ENCODE peak calls at places on chromosomes 2 and 18, in seven cellular contexts. One of them, this sample, is unnamed.

GRCh38 chr2:39725401-39725800 is 53.7 kb downstream of the THUMPD2 start:
- DNase-seq in astrocyte of the spinal cord: no peak
- DNase-seq in A549: no peak
- DNase-seq in esophagus squamous epithelium: no peak
- DNase-seq in colonic mucosa: no peak
- DNase-seq in Peyer's patch: no peak
- DNase-seq in AG09309: peak
- DNase-seq in this sample: no peak

GRCh38 chr2:170885130-170885791 is 43.8 kb upstream of the GORASP2 start:
- DNase-seq in astrocyte of the spinal cord: no peak
- DNase-seq in A549: no peak
- DNase-seq in esophagus squamous epithelium: no peak
- DNase-seq in colonic mucosa: no peak
- DNase-seq in Peyer's patch: no peak
- DNase-seq in AG09309: no peak
- DNase-seq in this sample: no peak

GRCh38 chr18:6729247-6730091 is at the start of gene ARHGAP28:
- DNase-seq in astrocyte of the spinal cord: peak
- DNase-seq in A549: peak
- DNase-seq in esophagus squamous epithelium: peak
- DNase-seq in colonic mucosa: peak
- DNase-seq in Peyer's patch: peak
- DNase-seq in AG09309: peak
- DNase-seq in this sample: peak

GRCh38 chr2:8197101-8197500 is 484.8 kb upstream of the ID2 start:
- DNase-seq in astrocyte of the spinal cord: peak
- DNase-seq in A549: no peak
- DNase-seq in esophagus squamous epithelium: no peak
- DNase-seq in colonic mucosa: no peak
- DNase-seq in Peyer's patch: no peak
- DNase-seq in AG09309: peak
- DNase-seq in this sample: no peak

GRCh38 chr2:219079417-219079816 is 18.7 kb upstream of the IHH start:
- DNase-seq in astrocyte of the spinal cord: peak
- DNase-seq in A549: no peak
- DNase-seq in esophagus squamous epithelium: no peak
- DNase-seq in colonic mucosa: peak
- DNase-seq in Peyer's patch: no peak
- DNase-seq in AG09309: no peak
- DNase-seq in this sample: no peak

GRCh38 chr2:203669820-203670219 is 36.6 kb upstream of the CD28 start:
- DNase-seq in astrocyte of the spinal cord: peak
- DNase-seq in A549: no peak
- DNase-seq in esophagus squamous epithelium: no peak
- DNase-seq in colonic mucosa: no peak
- DNase-seq in Peyer's patch: no peak
- DNase-seq in AG09309: no peak
- DNase-seq in this sample: no peak

GRCh38 chr2:211930331-211930730 is 608.3 kb downstream of the ERBB4 start:
- DNase-seq in astrocyte of the spinal cord: no peak
- DNase-seq in A549: no peak
- DNase-seq in esophagus squamous epithelium: no peak
- DNase-seq in colonic mucosa: no peak
- DNase-seq in Peyer's patch: no peak
- DNase-seq in AG09309: no peak
- DNase-seq in this sample: no peak

GRCh38 chr2:46134531-46135229 is 162.5 kb upstream of the EPAS1 start:
- DNase-seq in astrocyte of the spinal cord: peak
- DNase-seq in A549: no peak
- DNase-seq in esophagus squamous epithelium: no peak
- DNase-seq in colonic mucosa: no peak
- DNase-seq in Peyer's patch: no peak
- DNase-seq in AG09309: no peak
- DNase-seq in this sample: no peak

GRCh38 chr18:74498712-74499629 is 2.8 kb downstream of the CNDP2 start:
- DNase-seq in astrocyte of the spinal cord: no peak
- DNase-seq in A549: no peak
- DNase-seq in esophagus squamous epithelium: peak
- DNase-seq in colonic mucosa: peak
- DNase-seq in Peyer's patch: peak
- DNase-seq in AG09309: no peak
- DNase-seq in this sample: peak

GRCh38 chr18:74496508-74497307 is 545 bp downstream of the CNDP2 start:
- DNase-seq in astrocyte of the spinal cord: peak
- DNase-seq in A549: peak
- DNase-seq in esophagus squamous epithelium: no peak
- DNase-seq in colonic mucosa: peak
- DNase-seq in Peyer's patch: peak
- DNase-seq in AG09309: no peak
- DNase-seq in this sample: peak

GRCh38 chr18:74497778-74498177 is 1.6 kb downstream of the CNDP2 start:
- DNase-seq in astrocyte of the spinal cord: no peak
- DNase-seq in A549: no peak
- DNase-seq in esophagus squamous epithelium: no peak
- DNase-seq in colonic mucosa: no peak
- DNase-seq in Peyer's patch: no peak
- DNase-seq in AG09309: no peak
- DNase-seq in this sample: no peak

GRCh38 chr18:74495581-74496507 is at the start of gene CNDP2:
- DNase-seq in astrocyte of the spinal cord: peak
- DNase-seq in A549: peak
- DNase-seq in esophagus squamous epithelium: peak
- DNase-seq in colonic mucosa: peak
- DNase-seq in Peyer's patch: peak
- DNase-seq in AG09309: peak
- DNase-seq in this sample: peak

DNA sequence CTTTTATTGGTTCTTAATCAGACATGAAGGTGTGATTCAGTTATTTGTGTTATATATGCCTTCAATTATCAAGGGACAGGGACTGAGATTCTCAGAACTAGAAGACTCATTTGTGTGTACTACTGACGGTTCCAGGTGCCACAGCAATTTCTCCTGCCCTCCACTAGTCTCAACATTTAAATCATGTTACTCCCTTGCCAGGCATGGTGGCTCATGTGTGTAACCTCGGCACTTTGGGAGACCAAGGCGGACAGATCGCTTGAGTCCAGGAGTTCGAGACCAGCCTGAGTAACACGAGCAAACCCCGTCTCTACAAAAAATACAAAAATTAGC is 1.1 kb downstream of the CNDP2 start:
- DNase-seq in astrocyte of the spinal cord: no peak
- DNase-seq in A549: no peak
- DNase-seq in esophagus squamous epithelium: no peak
- DNase-seq in colonic mucosa: no peak
- DNase-seq in Peyer's patch: no peak
- DNase-seq in AG09309: no peak
- DNase-seq in this sample: no peak
- H3K4me3 ChIP-seq in astrocyte of the spinal cord: peak
- H3K4me3 ChIP-seq in A549: peak
- H3K4me3 ChIP-seq in esophagus squamous epithelium: peak
- H3K4me3 ChIP-seq in colonic mucosa: peak
- H3K4me3 ChIP-seq in Peyer's patch: peak
- H3K4me3 ChIP-seq in AG09309: peak
- H3K4me3 ChIP-seq in this sample: peak

GRCh38 chr2:173355866-173356508 is 1.3 kb downstream of the CDCA7 start:
- DNase-seq in astrocyte of the spinal cord: no peak
- DNase-seq in A549: no peak
- DNase-seq in esophagus squamous epithelium: no peak
- DNase-seq in colonic mucosa: peak
- DNase-seq in Peyer's patch: no peak
- DNase-seq in AG09309: no peak
- DNase-seq in this sample: no peak
- H3K4me3 ChIP-seq in astrocyte of the spinal cord: peak
- H3K4me3 ChIP-seq in A549: peak
- H3K4me3 ChIP-seq in esophagus squamous epithelium: peak
- H3K4me3 ChIP-seq in colonic mucosa: peak
- H3K4me3 ChIP-seq in Peyer's patch: peak
- H3K4me3 ChIP-seq in AG09309: no peak
- H3K4me3 ChIP-seq in this sample: peak

GRCh38 chr2:50343157-50343821 is 688.6 kb downstream of the NRXN1 start:
- DNase-seq in astrocyte of the spinal cord: no peak
- DNase-seq in A549: no peak
- DNase-seq in esophagus squamous epithelium: no peak
- DNase-seq in colonic mucosa: no peak
- DNase-seq in Peyer's patch: no peak
- DNase-seq in AG09309: no peak
- DNase-seq in this sample: no peak
- H3K4me3 ChIP-seq in astrocyte of the spinal cord: no peak
- H3K4me3 ChIP-seq in A549: no peak
- H3K4me3 ChIP-seq in esophagus squamous epithelium: no peak
- H3K4me3 ChIP-seq in colonic mucosa: no peak
- H3K4me3 ChIP-seq in Peyer's patch: no peak
- H3K4me3 ChIP-seq in AG09309: no peak
- H3K4me3 ChIP-seq in this sample: no peak

GRCh38 chr2:12036640-12036983 is 290.2 kb downstream of the LPIN1 start:
- DNase-seq in astrocyte of the spinal cord: no peak
- DNase-seq in A549: no peak
- DNase-seq in esophagus squamous epithelium: no peak
- DNase-seq in colonic mucosa: no peak
- DNase-seq in Peyer's patch: no peak
- DNase-seq in AG09309: no peak
- DNase-seq in this sample: no peak
- H3K4me3 ChIP-seq in astrocyte of the spinal cord: no peak
- H3K4me3 ChIP-seq in A549: no peak
- H3K4me3 ChIP-seq in esophagus squamous epithelium: no peak
- H3K4me3 ChIP-seq in colonic mucosa: no peak
- H3K4me3 ChIP-seq in Peyer's patch: no peak
- H3K4me3 ChIP-seq in AG09309: no peak
- H3K4me3 ChIP-seq in this sample: no peak

GRCh38 chr2:120864981-120865380 is 129.3 kb downstream of the GLI2 start:
- DNase-seq in astrocyte of the spinal cord: peak
- DNase-seq in A549: no peak
- DNase-seq in esophagus squamous epithelium: no peak
- DNase-seq in colonic mucosa: no peak
- DNase-seq in Peyer's patch: no peak
- DNase-seq in AG09309: no peak
- DNase-seq in this sample: peak

GRCh38 chr2:120865656-120866055 is 130.0 kb downstream of the GLI2 start:
- DNase-seq in astrocyte of the spinal cord: no peak
- DNase-seq in A549: no peak
- DNase-seq in esophagus squamous epithelium: no peak
- DNase-seq in colonic mucosa: no peak
- DNase-seq in Peyer's patch: no peak
- DNase-seq in AG09309: no peak
- DNase-seq in this sample: no peak

GRCh38 chr2:120866071-120866470 is 130.4 kb downstream of the GLI2 start:
- DNase-seq in astrocyte of the spinal cord: no peak
- DNase-seq in A549: no peak
- DNase-seq in esophagus squamous epithelium: no peak
- DNase-seq in colonic mucosa: no peak
- DNase-seq in Peyer's patch: no peak
- DNase-seq in AG09309: no peak
- DNase-seq in this sample: peak

GRCh38 chr2:120867290-120868231 is 131.9 kb downstream of the GLI2 start:
- DNase-seq in astrocyte of the spinal cord: peak
- DNase-seq in A549: peak
- DNase-seq in esophagus squamous epithelium: no peak
- DNase-seq in colonic mucosa: peak
- DNase-seq in Peyer's patch: peak
- DNase-seq in AG09309: no peak
- DNase-seq in this sample: peak

GRCh38 chr2:120866483-120867140 is 130.9 kb downstream of the GLI2 start:
- DNase-seq in astrocyte of the spinal cord: no peak
- DNase-seq in A549: no peak
- DNase-seq in esophagus squamous epithelium: no peak
- DNase-seq in colonic mucosa: no peak
- DNase-seq in Peyer's patch: no peak
- DNase-seq in AG09309: no peak
- DNase-seq in this sample: peak
- H3K4me3 ChIP-seq in astrocyte of the spinal cord: no peak
- H3K4me3 ChIP-seq in A549: peak
- H3K4me3 ChIP-seq in esophagus squamous epithelium: peak
- H3K4me3 ChIP-seq in colonic mucosa: no peak
- H3K4me3 ChIP-seq in Peyer's patch: no peak
- H3K4me3 ChIP-seq in AG09309: peak
- H3K4me3 ChIP-seq in this sample: peak

GRCh38 chr2:43831438-43832294 is 7.0 kb downstream of the ABCG5 start:
- DNase-seq in astrocyte of the spinal cord: no peak
- DNase-seq in A549: no peak
- DNase-seq in esophagus squamous epithelium: no peak
- DNase-seq in colonic mucosa: no peak
- DNase-seq in Peyer's patch: no peak
- DNase-seq in AG09309: no peak
- DNase-seq in this sample: no peak
- H3K4me3 ChIP-seq in astrocyte of the spinal cord: peak
- H3K4me3 ChIP-seq in A549: peak
- H3K4me3 ChIP-seq in esophagus squamous epithelium: peak
- H3K4me3 ChIP-seq in colonic mucosa: peak
- H3K4me3 ChIP-seq in Peyer's patch: peak
- H3K4me3 ChIP-seq in AG09309: no peak
- H3K4me3 ChIP-seq in this sample: peak

DNA sequence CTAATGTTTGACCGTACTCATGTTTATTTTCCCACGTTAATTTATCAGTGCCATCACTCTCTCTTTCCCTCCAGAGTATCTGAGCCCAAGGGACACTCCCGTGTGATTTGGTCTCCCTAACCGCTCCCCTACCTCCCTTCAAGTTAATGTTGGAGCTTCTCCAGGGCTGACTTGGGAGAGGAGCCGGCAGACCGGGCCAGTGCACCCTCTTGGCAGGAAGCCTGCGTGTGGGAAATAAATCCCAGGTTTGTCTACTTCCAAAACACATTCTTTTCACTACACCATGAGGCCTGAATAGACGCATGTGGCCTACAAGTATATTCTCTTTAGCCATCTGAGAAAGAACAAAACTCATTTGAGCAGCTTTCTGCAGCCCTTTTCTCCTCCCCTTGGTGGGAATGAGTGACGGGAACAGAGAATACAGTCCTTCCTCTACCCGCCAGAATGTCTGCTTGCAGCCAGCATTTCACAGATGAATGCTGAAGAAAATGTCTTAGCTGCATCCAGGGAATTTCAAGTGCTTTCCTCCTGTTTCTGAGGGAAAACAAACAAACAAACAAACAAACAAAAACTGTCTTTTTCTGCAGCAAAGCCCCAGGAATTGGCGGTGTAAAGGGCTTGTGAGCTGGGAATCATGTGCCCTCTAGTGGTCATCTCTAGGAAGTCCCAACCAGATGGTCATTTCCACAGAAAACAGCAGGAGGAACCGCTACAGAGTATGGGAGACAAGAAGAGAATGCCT is 41.4 kb upstream of the DAPL1 start:
- DNase-seq in astrocyte of the spinal cord: peak
- DNase-seq in A549: peak
- DNase-seq in esophagus squamous epithelium: no peak
- DNase-seq in colonic mucosa: peak
- DNase-seq in Peyer's patch: no peak
- DNase-seq in AG09309: peak
- DNase-seq in this sample: no peak
- H3K4me3 ChIP-seq in astrocyte of the spinal cord: peak
- H3K4me3 ChIP-seq in A549: no peak
- H3K4me3 ChIP-seq in esophagus squamous epithelium: peak
- H3K4me3 ChIP-seq in colonic mucosa: peak
- H3K4me3 ChIP-seq in Peyer's patch: peak
- H3K4me3 ChIP-seq in AG09309: no peak
- H3K4me3 ChIP-seq in this sample: peak

DNA sequence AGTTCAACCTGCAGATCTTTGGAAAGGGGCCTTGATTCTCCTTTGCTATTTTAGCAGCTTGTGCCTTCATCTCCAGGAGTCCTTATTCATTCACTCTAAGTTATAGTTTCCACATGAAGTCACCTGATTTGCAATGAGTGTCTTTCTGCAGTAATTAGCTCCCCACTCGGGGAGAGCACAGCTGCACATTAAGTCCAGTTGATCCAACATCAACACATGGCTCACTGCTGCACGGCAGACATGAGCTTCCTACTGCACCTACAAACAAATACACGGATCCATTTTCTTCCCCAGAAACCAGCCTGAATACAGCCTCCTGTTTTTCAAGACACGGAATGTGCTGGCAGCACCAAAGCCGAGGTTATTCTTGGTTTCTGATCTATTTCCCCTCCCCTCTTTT is 323.1 kb upstream of the TNP1 start:
- DNase-seq in astrocyte of the spinal cord: no peak
- DNase-seq in A549: no peak
- DNase-seq in esophagus squamous epithelium: no peak
- DNase-seq in colonic mucosa: no peak
- DNase-seq in Peyer's patch: no peak
- DNase-seq in AG09309: no peak
- DNase-seq in this sample: no peak
- H3K4me3 ChIP-seq in astrocyte of the spinal cord: no peak
- H3K4me3 ChIP-seq in A549: no peak
- H3K4me3 ChIP-seq in esophagus squamous epithelium: no peak
- H3K4me3 ChIP-seq in colonic mucosa: no peak
- H3K4me3 ChIP-seq in Peyer's patch: no peak
- H3K4me3 ChIP-seq in AG09309: no peak
- H3K4me3 ChIP-seq in this sample: no peak

This sample was measured in upper lobe of right lung.